ENCODE peak calls at places on chromosomes 4 and X, in nine cellular contexts. R is GM23338; U is progenitor cell of endocrine pancreas; M is CD4-positive, alpha-beta T cell; Q is PC-3; D is H1; X is A549; J is activated B cell treated with CpG ODN at 0.5 μM for 24 hours; I is AG04450. G is an unnamed sample.

GRCh38 chr4:183987987-183988392 is 82.9 kb downstream of the STOX2 start:
- DNase-seq in R (peak; percentile 35), U (no peak), M (no peak), Q (peak; percentile 84), D (no peak), X (peak; percentile 95), J (no peak), I (peak; percentile 66), G (peak; percentile 52)

GRCh38 chrX:128335671-128336070 is 283.5 kb upstream of the ACTRT1 start:
- DNase-seq in R (no peak), U (no peak), M (no peak), Q (no peak), D (no peak), X (no peak), J (no peak), I (no peak), G (no peak)

GRCh38 chr4:114729339-114729738 is 130.7 kb downstream of the UGT8 start:
- DNase-seq in R (peak; percentile 11), U (no peak), M (no peak), Q (no peak), D (no peak), X (no peak), J (no peak), I (no peak), G (no peak)

GRCh38 chr4:150363721-150364688 is 217.9 kb upstream of the MAB21L2 start:
- DNase-seq in R (no peak), U (no peak), M (no peak), Q (no peak), D (no peak), X (no peak), J (no peak), I (no peak), G (no peak)

GRCh38 chrX:77776648-77777047 is 9.4 kb downstream of the ATRX start:
- DNase-seq in R (no peak), U (no peak), M (no peak), Q (no peak), D (no peak), X (no peak), J (no peak), I (no peak), G (no peak)

GRCh38 chr4:148653681-148654080 is 211.5 kb upstream of the NR3C2 start:
- DNase-seq in R (no peak), U (no peak), M (no peak), Q (no peak), D (no peak), X (no peak), J (no peak), I (no peak), G (no peak)

GRCh38 chr4:168621806-168622589 is 125.1 kb downstream of the PALLD start:
- DNase-seq in R (no peak), U (no peak), M (no peak), Q (no peak), D (no peak), X (no peak), J (no peak), I (peak; percentile 77), G (no peak)

GRCh38 chr4:186553717-186554116 is 1.6 kb downstream of the MTNR1A start:
- DNase-seq in R (peak; percentile 63), U (no peak), M (no peak), Q (no peak), D (no peak), X (no peak), J (no peak), I (no peak), G (no peak)

GRCh38 chrX:135213200-135213844 is 38.5 kb upstream of the ETDA start:
- DNase-seq in R (no peak), U (no peak), M (no peak), Q (no peak), D (no peak), X (no peak), J (no peak), I (no peak), G (no peak)

GRCh38 chrX:151687635-151688034 is 7.6 kb upstream of the PRRG3 start:
- DNase-seq in R (no peak), U (no peak), M (no peak), Q (no peak), D (no peak), X (no peak), J (no peak), I (no peak), G (no peak)

GRCh38 chr4:79917246-79917645 is 155.8 kb downstream of the ANTXR2 start:
- DNase-seq in R (peak; percentile 85), U (no peak), M (peak; percentile 27), Q (peak; percentile 53), D (peak; percentile 60), X (peak; percentile 42), J (peak; percentile 25), I (no peak), G (no peak)

GRCh38 chrX:80430826-80431501 is 10.7 kb downstream of the TENT5D start:
- DNase-seq in R (peak; percentile 40), U (no peak), M (no peak), Q (peak; percentile 9), D (peak; percentile 46), X (peak; percentile 16), J (no peak), I (no peak), G (no peak)

GRCh38 chrX:3345281-3346081 is 971 bp downstream of the MXRA5 start:
- DNase-seq in R (peak; percentile 71), U (peak; percentile 46), M (no peak), Q (no peak), D (peak; percentile 60), X (no peak), J (no peak), I (no peak), G (peak; percentile 41)

GRCh38 chr4:9765091-9765490 is 16.3 kb upstream of the DRD5 start:
- DNase-seq in R (peak; percentile 65), U (no peak), M (no peak), Q (peak; percentile 26), D (peak; percentile 75), X (peak; percentile 6), J (no peak), I (no peak), G (no peak)

GRCh38 chrX:115693476-115693875 is 132.5 kb downstream of the PLS3 start:
- DNase-seq in R (peak; percentile 74), U (no peak), M (no peak), Q (no peak), D (no peak), X (no peak), J (no peak), I (no peak), G (no peak)

DNA sequence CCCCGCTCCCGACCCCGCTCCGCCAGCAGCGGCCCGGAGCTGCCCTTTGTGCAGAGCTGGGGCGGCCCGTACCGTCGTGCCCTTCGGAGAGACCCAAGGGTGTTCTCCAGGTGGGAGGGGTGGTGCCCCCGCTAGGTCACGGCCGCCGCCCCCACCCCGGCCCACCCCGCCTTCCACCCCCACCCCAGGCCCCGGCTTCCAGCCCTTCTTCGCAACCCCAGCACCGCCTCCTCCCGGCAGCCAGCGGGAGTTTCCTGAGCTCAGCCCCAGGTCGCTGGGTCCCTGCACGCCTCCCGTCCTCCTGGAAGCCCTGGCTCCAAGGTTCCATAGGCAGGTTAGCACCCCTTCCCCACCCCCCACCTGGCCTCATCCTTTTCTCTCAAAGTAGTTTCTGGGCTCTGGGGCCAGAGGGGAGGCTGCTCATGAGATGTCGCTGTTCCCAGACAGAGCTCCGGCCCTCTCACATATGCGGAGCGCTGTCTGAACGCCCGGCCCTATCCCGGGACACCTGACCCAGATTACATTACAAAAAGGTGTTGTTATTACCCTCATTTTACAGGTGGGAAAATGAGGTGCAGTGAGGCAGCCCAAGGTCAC is 25.2 kb upstream of the FGFR3 start:
- DNase-seq in R (peak; percentile 91), U (peak; percentile 48), M (peak; percentile 22), Q (no peak), D (peak; percentile 84), X (peak; percentile 68), J (no peak), I (no peak), G (no peak)
- TF ChIP-seq CTCF in R (peak; percentile 38), U (peak; percentile 47), M (no peak), Q (no peak), D (no peak), X (peak; percentile 21), J (no peak), I (peak; percentile 46), G (no peak)

GRCh38 chrX:11100281-11101035 is 10.7 kb upstream of the HCCS start:
- DNase-seq in R (peak; percentile 60), U (no peak), M (no peak), Q (peak; percentile 65), D (no peak), X (peak; percentile 73), J (no peak), I (peak; percentile 52), G (no peak)
- TF ChIP-seq CTCF in R (peak; percentile 63), U (peak; percentile 61), M (no peak), Q (peak; percentile 73), D (no peak), X (peak; percentile 66), J (no peak), I (peak; percentile 50), G (peak; percentile 62)

DNA sequence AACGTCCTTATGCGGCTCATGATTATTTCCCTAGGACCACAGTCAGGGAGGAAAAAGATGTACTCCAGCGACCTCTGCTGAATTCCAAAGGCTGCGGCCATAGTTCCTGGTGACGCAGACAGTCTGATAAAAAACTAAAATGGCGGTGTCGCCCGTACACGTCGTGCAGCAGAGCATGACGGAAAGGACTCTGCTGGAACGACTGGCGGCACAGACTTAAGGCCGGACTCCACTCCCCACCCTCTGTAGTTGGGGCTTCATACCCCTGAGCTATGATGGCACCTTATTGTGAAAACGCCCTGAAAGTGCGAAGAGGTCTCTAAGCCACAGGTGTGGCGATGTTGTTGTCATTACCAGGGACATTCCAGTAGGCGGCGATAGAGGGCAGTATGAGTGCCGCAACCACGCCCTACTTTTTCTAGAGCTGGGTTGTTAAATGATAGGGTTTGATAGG is 90.0 kb upstream of the EDA2R start:
- DNase-seq in R (peak; percentile 68), U (peak; percentile 28), M (peak; percentile 36), Q (peak; percentile 39), D (peak; percentile 60), X (peak; percentile 74), J (no peak), I (peak; percentile 27), G (peak; percentile 24)
- TF ChIP-seq CTCF in R (peak; percentile 73), U (peak; percentile 74), M (peak; percentile 60), Q (peak; percentile 64), D (peak; percentile 58), X (peak; percentile 74), J (no peak), I (peak; percentile 67), G (peak; percentile 83)

GRCh38 chrX:150080497-150080896 is 142.2 kb upstream of the EOLA2 start:
- DNase-seq in R (no peak), U (no peak), M (no peak), Q (no peak), D (no peak), X (no peak), J (no peak), I (no peak), G (no peak)
- TF ChIP-seq CTCF in R (no peak), U (no peak), M (no peak), Q (no peak), D (no peak), X (no peak), J (no peak), I (no peak), G (no peak)